ENCODE peak calls at places on chromosomes 16 and 17, in eight cellular contexts. V, U, Q, C, Z, O, S and X are unnamed samples.
A peak's percentile ranks its signal among the peaks of the same experiment; 100 is the strongest.

GRCh38 chr16:23843143-23843542 is 7.4 kb downstream of the PRKCB start:
- DNase-seq in C (no peak), Q (no peak), S (no peak), Z (no peak), O (no peak), U (no peak), V (no peak), X (no peak)

GRCh38 chr16:86343111-86343642 is 167.2 kb upstream of the FOXF1 start:
- DNase-seq in C (peak; percentile 41), O (no peak), V (peak; percentile 48), U (no peak), S (no peak), Q (no peak), Z (no peak), X (no peak)

GRCh38 chr16:82055728-82056549 is 20.9 kb downstream of the HSD17B2 start:
- DNase-seq in Q (no peak), S (no peak), C (no peak), Z (no peak), O (no peak), V (no peak), U (no peak), X (no peak)

GRCh38 chr17:76014100-76014924 is 12.8 kb downstream of the EVPL start:
- DNase-seq in C (peak; percentile 64), S (peak; percentile 24), O (peak; percentile 72), U (peak; percentile 82), Z (peak; percentile 84), Q (peak; percentile 93), V (peak; percentile 54), X (no peak)

GRCh38 chr17:15261818-15262290 is 3.3 kb downstream of the PMP22 start:
- DNase-seq in Q (no peak), Z (no peak), C (no peak), O (no peak), U (no peak), V (peak; percentile 30), S (peak; percentile 16), X (no peak)

GRCh38 chr17:65261682-65262636 is 124.8 kb downstream of the RGS9 start:
- DNase-seq in V (no peak), Z (peak; percentile 45), S (no peak), O (no peak), U (no peak), Q (no peak), C (no peak), X (no peak)

GRCh38 chr17:30950669-30951399 is 20.0 kb upstream of the RNF135 start:
- DNase-seq in S (peak; percentile 53), Q (peak; percentile 84), O (peak; percentile 65), C (peak; percentile 81), Z (no peak), U (no peak), V (peak; percentile 85), X (no peak)

GRCh38 chr16:1745181-1745899 is 26.0 kb downstream of the NME3 start:
- DNase-seq in Q (no peak), C (no peak), U (no peak), Z (no peak), V (no peak), O (no peak), S (no peak), X (no peak)

GRCh38 chr17:63474174-63474913 is 2.5 kb upstream of the ACE start:
- DNase-seq in S (no peak), C (peak; percentile 73), V (peak; percentile 80), Z (no peak), Q (peak; percentile 70), O (no peak), U (no peak), X (no peak)

GRCh38 chr17:82300228-82300627 is 17.2 kb downstream of the CD7 start:
- DNase-seq in V (no peak), S (no peak), O (no peak), C (no peak), Z (no peak), U (no peak), Q (peak; percentile 68), X (no peak)

GRCh38 chr17:82297804-82298537 is 19.4 kb downstream of the CD7 start:
- DNase-seq in Z (peak; percentile 96), C (peak; percentile 89), V (peak; percentile 89), O (peak; percentile 90), S (peak; percentile 71), Q (peak; percentile 97), U (peak; percentile 77), X (peak; percentile 32)

GRCh38 chr17:82298538-82299421 is 18.6 kb downstream of the CD7 start:
- DNase-seq in S (no peak), O (no peak), Q (no peak), C (no peak), U (no peak), Z (no peak), V (no peak), X (no peak)

GRCh38 chr17:82300707-82301270 is 16.6 kb downstream of the CD7 start:
- DNase-seq in V (peak; percentile 62), Z (peak; percentile 65), U (peak; percentile 60), O (peak; percentile 57), C (peak; percentile 71), S (peak; percentile 39), Q (peak; percentile 96), X (peak; percentile 9)

DNA sequence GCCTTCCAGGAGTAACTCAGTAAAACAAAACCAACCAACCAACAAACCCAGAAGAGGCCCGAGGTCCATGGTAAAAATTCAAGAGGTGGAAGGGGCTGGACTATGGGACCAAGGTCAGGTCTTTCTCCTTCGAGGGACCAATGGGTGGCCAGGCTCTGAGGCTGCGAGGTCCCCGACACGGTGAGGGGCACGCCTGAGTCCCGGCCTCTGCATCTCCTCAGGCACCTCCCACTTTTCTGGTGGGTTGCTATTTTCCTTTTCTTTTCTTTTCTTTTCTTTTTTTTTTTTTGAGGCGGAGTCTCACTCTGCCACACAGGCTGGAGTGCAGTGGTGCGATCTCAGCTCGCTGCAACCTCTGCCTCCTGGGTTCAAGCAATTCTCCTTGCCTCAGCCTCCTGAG is 18.0 kb downstream of the CD7 start:
- DNase-seq in Z (no peak), Q (no peak), U (no peak), O (no peak), S (no peak), V (no peak), C (no peak), X (no peak)
- H3K27ac ChIP-seq in Z (peak overlapping the region; percentile 99), Q (peak overlapping the region; percentile 97), U (no peak overlapping the region), O (no peak overlapping the region), S (peak overlapping the region; percentile 98), V (peak overlapping the region; percentile 79), C (no peak overlapping the region), X (no peak overlapping the region)

GRCh38 chr16:75308011-75308410 is 56.6 kb upstream of the BCAR1 start:
- DNase-seq in O (no peak), Z (no peak), U (no peak), V (no peak), C (no peak), Q (no peak), S (no peak), X (no peak)
- H3K27ac ChIP-seq in O (no peak overlapping the region), Z (no peak overlapping the region), U (no peak overlapping the region), V (no peak overlapping the region), C (no peak overlapping the region), Q (no peak overlapping the region), S (peak overlapping the region; percentile 91), X (no peak overlapping the region)

GRCh38 chr16:67236551-67237395 is 9.8 kb downstream of the TMEM208 start:
- DNase-seq in V (no peak), S (peak; percentile 43), O (no peak), Q (peak; percentile 86), U (peak; percentile 36), Z (peak; percentile 56), C (no peak), X (no peak)

GRCh38 chr16:67238278-67238575 is 9.1 kb downstream of the FHOD1 start:
- DNase-seq in O (no peak), Z (no peak), S (no peak), U (no peak), V (no peak), C (no peak), Q (no peak), X (no peak)

GRCh38 chr16:67234180-67234597 is 7.3 kb downstream of the TMEM208 start:
- DNase-seq in O (no peak), Z (no peak), Q (peak; percentile 67), C (no peak), S (no peak), U (no peak), V (no peak), X (no peak)

GRCh38 chr16:67237396-67238277 is 9.6 kb downstream of the FHOD1 start:
- DNase-seq in S (no peak), O (no peak), Z (no peak), V (no peak), C (no peak), U (no peak), Q (peak; percentile 65), X (no peak)

DNA sequence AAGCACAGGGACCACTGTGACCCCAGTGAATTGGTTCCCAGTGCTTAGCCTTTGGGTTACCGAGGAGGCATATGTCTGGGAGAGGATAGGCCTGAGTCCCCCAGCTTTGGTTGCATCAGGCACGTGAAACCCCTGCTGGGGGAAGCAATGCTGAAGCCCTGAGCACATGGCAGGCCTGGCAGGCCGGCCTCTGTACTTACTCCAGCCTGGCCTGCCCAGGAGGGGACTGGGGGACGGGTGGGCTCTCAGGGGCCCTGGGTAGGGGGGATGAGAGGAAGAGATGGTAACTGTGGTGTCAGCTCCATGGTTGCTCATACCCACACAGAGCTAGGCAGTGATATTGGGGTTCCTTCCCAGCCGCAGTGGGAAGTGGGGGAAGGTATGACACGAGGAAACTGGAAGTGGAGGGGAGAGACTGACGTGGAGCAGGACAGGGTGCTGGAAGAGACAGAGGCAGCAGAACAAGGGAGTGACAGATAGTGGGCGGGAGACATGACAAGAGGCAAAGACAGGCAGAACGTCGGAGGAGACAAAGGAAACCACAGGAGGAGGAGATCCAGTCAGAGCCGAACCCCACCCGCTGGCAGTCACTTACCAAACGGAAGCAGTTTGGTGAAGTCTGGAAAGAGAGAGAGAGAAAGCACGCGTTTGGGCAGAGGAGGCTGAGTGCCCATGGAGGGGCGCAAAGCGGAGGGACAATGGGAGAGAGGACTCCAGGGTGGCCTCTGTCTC is 9.1 kb downstream of the TMEM208 start:
- DNase-seq in V (no peak), S (no peak), O (no peak), Q (peak; percentile 62), U (no peak), Z (peak; percentile 36), C (no peak), X (no peak)
- H3K27ac ChIP-seq in V (no peak overlapping the region), S (peak overlapping the region; percentile 18), O (no peak overlapping the region), Q (peak overlapping the region; percentile 95), U (no peak overlapping the region), Z (no peak overlapping the region), C (no peak overlapping the region), X (no peak overlapping the region)

DNA sequence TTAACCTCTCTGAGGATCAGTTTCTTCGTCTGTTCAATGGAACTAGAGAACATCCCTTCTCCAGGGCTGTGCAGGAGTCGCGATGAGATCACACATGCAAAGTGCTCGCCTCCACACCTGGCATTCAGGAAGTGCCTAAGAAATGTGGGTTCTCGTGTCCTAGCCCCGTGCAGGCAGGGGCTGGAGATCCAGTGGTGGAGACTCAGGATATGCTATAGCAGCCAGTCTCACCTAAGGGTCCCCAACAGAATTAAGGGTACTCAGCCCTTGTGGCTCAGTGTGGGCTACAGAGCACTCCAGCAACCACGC is 224.2 kb downstream of the XYLT1 start:
- DNase-seq in C (no peak), S (no peak), Q (no peak), O (no peak), U (no peak), V (no peak), Z (no peak), X (no peak)
- H3K27ac ChIP-seq in C (no peak overlapping the region), S (no peak overlapping the region), Q (no peak overlapping the region), O (no peak overlapping the region), U (no peak overlapping the region), V (no peak overlapping the region), Z (no peak overlapping the region), X (no peak overlapping the region)